ENCODE peak calls at places on chromosomes 12 and 14, in four cellular contexts. W is HL-60, L is K562, G is GM12878. U is an unnamed sample.

GRCh38 chr12:46267618-46268348 is 1.1 kb downstream of the SLC38A1 start:
- DNase-seq in W (peak), L (peak), G (no peak), U (no peak)

GRCh38 chr12:50536831-50537537 is 32.2 kb downstream of the DIP2B start:
- DNase-seq in W (no peak), L (no peak), G (no peak), U (no peak)

GRCh38 chr12:78802593-78802992 is 62.0 kb upstream of the SYT1 start:
- DNase-seq in W (no peak), L (no peak), G (no peak), U (no peak)

GRCh38 chr12:94832780-94833760 is 170.4 kb downstream of the NDUFA12 start:
- DNase-seq in W (no peak), L (no peak), G (no peak), U (no peak)

GRCh38 chr12:110458756-110459155 is 8.6 kb upstream of the ARPC3 start:
- DNase-seq in W (no peak), L (no peak), G (no peak), U (no peak)

GRCh38 chr14:70190156-70190555 is 1.4 kb upstream of the SLC8A3 start:
- DNase-seq in W (no peak), L (no peak), G (no peak), U (no peak)

GRCh38 chr12:53955036-53955775 is 503 bp downstream of the HOXC12 start:
- DNase-seq in W (no peak), L (no peak), G (no peak), U (no peak)

GRCh38 chr14:61322799-61323290 is 1.5 kb downstream of the PRKCH start:
- DNase-seq in W (no peak), L (no peak), G (no peak), U (no peak)

GRCh38 chr12:33589609-33590114 is 150.0 kb upstream of the SYT10 start:
- DNase-seq in W (no peak), L (no peak), G (no peak), U (no peak)

GRCh38 chr14:75053396-75054289 is 2.4 kb upstream of the MLH3 start:
- DNase-seq in W (no peak), L (no peak), G (no peak), U (no peak)

GRCh38 chr14:100629098-100629497 is 41.9 kb upstream of the BEGAIN start:
- DNase-seq in W (no peak), L (no peak), G (no peak), U (no peak)

GRCh38 chr12:114784526-114784925 is 100.6 kb upstream of the TBX3 start:
- DNase-seq in W (no peak), L (no peak), G (no peak), U (no peak)

GRCh38 chr12:68899251-68899771 is 33.7 kb downstream of the CPM start:
- DNase-seq in W (no peak), L (no peak), G (no peak), U (no peak)

GRCh38 chr12:68367903-68368302 is 35.7 kb upstream of the MDM1 start:
- DNase-seq in W (no peak), L (no peak), G (no peak), U (no peak)

GRCh38 chr14:61031026-61031425 is 50.0 kb downstream of the SLC38A6 start:
- DNase-seq in W (no peak), L (no peak), G (no peak), U (no peak)

GRCh38 chr14:106372870-106373657 is 846.7 kb downstream of the TMEM121 start:
- DNase-seq in W (peak), L (peak), G (no peak), U (peak)

GRCh38 chr14:100219126-100219785 is 19.7 kb upstream of the YY1 start:
- DNase-seq in W (no peak), L (no peak), G (no peak), U (no peak)

GRCh38 chr14:69996197-69996596 is 117.0 kb downstream of the SMOC1 start:
- DNase-seq in W (no peak), L (no peak), G (no peak), U (no peak)

GRCh38 chr14:101972126-101972785 is 7.9 kb downstream of the DYNC1H1 start:
- DNase-seq in W (peak), L (peak), G (no peak), U (no peak)

GRCh38 chr14:102759416-102759815 is 17.8 kb upstream of the TRAF3 start:
- DNase-seq in W (no peak), L (no peak), G (no peak), U (no peak)

GRCh38 chr12:120639771-120640721 is at the start of gene CABP1:
- DNase-seq in W (no peak), L (peak), G (no peak), U (peak)

GRCh38 chr14:32561520-32561919 is 232.4 kb downstream of the AKAP6 start:
- DNase-seq in W (no peak), L (no peak), G (no peak), U (no peak)

GRCh38 chr14:104818714-104819161 is 17.8 kb downstream of the ZBTB42 start:
- DNase-seq in W (no peak), L (no peak), G (no peak), U (no peak)
- TF ChIP-seq SPI1 in W (no peak), L (no peak), G (no peak), U (no peak)

GRCh38 chr12:108967869-108968540 is 52.9 kb downstream of the SVOP start:
- DNase-seq in W (no peak), L (peak), G (no peak), U (no peak)
- TF ChIP-seq SPI1 in W (no peak), L (no peak), G (no peak), U (no peak)

GRCh38 chr12:65308001-65308400 is 29.5 kb downstream of the MSRB3 start:
- DNase-seq in W (no peak), L (no peak), G (no peak), U (no peak)

GRCh38 chr12:65305346-65305950 is 27.0 kb downstream of the MSRB3 start:
- DNase-seq in W (no peak), L (no peak), G (no peak), U (no peak)

GRCh38 chr12:65306229-65306602 is 27.7 kb downstream of the MSRB3 start:
- DNase-seq in W (no peak), L (no peak), G (no peak), U (no peak)

GRCh38 chr12:65308601-65309071 is 30.2 kb downstream of the MSRB3 start:
- DNase-seq in W (no peak), L (no peak), G (no peak), U (no peak)

DNA sequence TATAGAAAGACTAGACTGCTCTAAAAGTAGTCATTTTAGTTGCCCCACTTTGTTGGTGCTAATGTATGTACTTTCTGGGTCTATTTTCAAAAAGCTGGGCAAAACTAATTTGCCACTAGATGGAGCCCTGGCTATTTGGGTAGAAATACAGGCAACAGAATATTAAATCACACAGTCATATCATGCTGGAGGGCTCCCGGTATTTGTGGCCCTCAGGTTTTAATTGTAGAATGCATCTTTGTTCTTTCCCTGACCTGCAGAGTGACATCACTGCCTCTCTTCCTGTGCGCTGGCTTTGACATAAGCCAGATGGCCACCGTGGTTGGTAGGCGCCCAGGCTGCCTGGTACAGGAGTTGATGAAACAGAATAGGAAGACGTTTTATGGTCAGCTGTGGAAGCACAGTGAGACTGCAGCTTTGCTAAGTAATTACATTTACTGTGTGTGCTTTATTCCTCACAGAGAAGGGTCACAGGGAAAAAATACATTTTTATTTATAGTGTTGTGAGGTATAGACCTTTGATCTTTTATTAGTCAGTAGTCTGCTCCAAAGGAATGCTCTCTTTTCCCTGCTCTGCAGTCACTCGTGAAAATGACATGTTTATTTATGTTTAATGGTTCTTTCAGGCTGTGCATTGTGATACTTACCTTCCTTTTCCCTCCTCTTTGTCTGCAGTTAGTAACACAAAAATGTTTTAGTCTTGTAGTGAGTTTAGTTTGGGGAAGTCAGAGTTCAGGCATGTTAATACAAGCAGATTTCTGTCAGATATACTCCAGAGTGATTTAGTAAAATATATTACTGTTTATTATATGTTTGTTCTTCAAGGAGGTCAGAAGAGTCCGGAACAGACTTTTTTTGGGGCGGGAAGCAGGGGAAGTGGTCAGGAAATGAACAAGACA is 28.4 kb downstream of the MSRB3 start:
- DNase-seq in W (peak), L (no peak), G (no peak), U (no peak)
- TF ChIP-seq SPI1 in W (peak), L (no peak), G (no peak), U (no peak)

DNA sequence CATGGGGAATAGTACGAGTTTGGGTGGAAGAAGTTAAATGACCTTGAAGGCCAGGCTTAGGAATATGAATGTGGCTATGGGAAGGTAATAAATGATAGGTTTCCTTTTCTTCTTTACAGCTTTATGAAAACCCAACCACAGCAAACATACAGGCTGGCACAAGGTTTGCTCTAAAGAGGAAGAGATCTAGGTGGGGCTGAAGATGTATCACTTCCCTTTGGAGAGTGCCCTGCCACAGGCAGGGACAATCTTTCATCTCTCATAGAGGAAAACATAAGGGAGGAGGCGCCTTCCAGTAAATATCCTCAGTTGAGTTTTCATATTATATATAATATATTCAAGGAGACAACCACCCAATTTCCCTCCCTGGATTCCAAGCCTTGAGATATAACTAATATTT is 72.9 kb upstream of the FRMD6 start:
- DNase-seq in W (no peak), L (no peak), G (no peak), U (no peak)
- TF ChIP-seq SPI1 in W (peak), L (no peak), G (peak), U (no peak)

GRCh38 chr12:124917135-124917840 is 2.8 kb upstream of the UBC start:
- DNase-seq in W (peak), L (peak), G (peak), U (no peak)

GRCh38 chr12:124916370-124917134 is 2.1 kb upstream of the UBC start:
- DNase-seq in W (peak), L (no peak), G (no peak), U (no peak)

GRCh38 chr12:124915249-124916236 is 1.1 kb upstream of the UBC start:
- DNase-seq in W (no peak), L (no peak), G (no peak), U (no peak)

GRCh38 chr12:124913474-124914391 is 717 bp downstream of the UBC start:
- DNase-seq in W (peak), L (peak), G (no peak), U (peak)

DNA sequence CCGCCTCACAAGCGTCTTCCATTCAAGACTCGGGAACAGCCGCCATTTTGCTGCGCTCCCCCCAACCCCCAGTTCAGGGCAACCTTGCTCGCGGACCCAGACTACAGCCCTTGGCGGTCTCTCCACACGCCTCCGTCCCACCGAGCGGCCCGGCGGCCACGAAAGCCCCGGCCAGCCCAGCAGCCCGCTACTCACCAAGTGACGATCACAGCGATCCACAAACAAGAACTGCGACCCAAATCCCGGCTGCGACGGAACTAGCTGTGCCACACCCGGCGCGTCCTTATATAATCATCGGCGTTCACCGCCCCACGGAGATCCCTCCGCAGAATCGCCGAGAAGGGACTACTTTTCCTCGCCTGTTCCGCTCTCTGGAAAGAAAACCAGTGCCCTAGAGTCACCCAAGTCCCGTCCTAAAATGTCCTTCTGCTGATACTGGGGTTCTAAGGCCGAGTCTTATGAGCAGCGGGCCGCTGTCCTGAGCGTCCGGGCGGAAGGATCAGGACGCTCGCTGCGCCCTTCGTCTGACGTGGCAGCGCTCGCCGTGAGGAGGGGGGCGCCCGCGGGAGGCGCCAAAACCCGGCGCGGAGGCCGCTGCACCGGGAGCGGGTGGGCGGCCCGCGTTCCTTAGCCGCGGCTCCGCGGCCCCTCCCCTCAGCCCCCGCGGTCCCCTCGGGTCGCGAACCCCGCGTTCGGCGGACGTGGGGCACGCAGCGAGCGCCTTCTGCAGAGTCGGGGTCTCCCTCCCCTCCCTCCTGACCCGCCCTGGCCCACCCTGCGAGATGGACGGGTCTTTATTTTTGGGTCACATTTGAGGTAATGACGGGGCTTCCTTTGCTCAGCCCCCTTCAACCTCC is at the start of gene UBC:
- DNase-seq in W (peak), L (peak), G (no peak), U (peak)
- TF ChIP-seq SPI1 in W (no peak), L (peak), G (no peak), U (no peak)

GRCh38 chr12:3520168-3520567 is 29.2 kb downstream of the PRMT8 start:
- DNase-seq in W (no peak), L (no peak), G (no peak), U (no peak)
- TF ChIP-seq SPI1 in W (no peak), L (no peak), G (no peak), U (no peak)

GRCh38 chr12:52076811-52077210 is 2.7 kb upstream of the SMIM41 start:
- DNase-seq in W (no peak), L (no peak), G (no peak), U (no peak)

GRCh38 chr12:52073531-52073950 is 3.8 kb downstream of the ATG101 start:
- DNase-seq in W (no peak), L (no peak), G (no peak), U (no peak)

GRCh38 chr12:52074006-52074405 is 4.2 kb downstream of the ATG101 start:
- DNase-seq in W (peak), L (no peak), G (peak), U (no peak)

GRCh38 chr12:52075409-52075724 is 4.1 kb upstream of the SMIM41 start:
- DNase-seq in W (no peak), L (no peak), G (no peak), U (no peak)

GRCh38 chr12:52074656-52075408 is 4.7 kb upstream of the SMIM41 start:
- DNase-seq in W (no peak), L (no peak), G (no peak), U (no peak)
- TF ChIP-seq SPI1 in W (no peak), L (no peak), G (no peak), U (no peak)